ENCODE peak calls at places on chromosomes 1 and 21, in four cellular contexts. G is GM12878, X is K562, A is HL-60. H is an unnamed sample.

GRCh38 chr1:115507256-115507589 is 134.5 kb upstream of the VANGL1 start:
- DNase-seq in G (no peak), X (no peak), A (no peak), H (no peak)

GRCh38 chr21:38486221-38486620 is 12.1 kb downstream of the ERG start:
- DNase-seq in G (no peak), X (no peak), A (no peak), H (no peak)

GRCh38 chr1:31951276-31951675 is 13.1 kb upstream of the PTP4A2 start:
- DNase-seq in G (no peak), X (no peak), A (no peak), H (no peak)

GRCh38 chr1:55572878-55573734 is 357.9 kb upstream of the USP24 start:
- DNase-seq in G (no peak), X (no peak), A (no peak), H (no peak)

GRCh38 chr1:184160236-184160635 is 108.7 kb downstream of the TSEN15 start:
- DNase-seq in G (peak; percentile 36), X (no peak), A (no peak), H (no peak)

GRCh38 chr1:7046891-7047290 is 261.6 kb downstream of the CAMTA1 start:
- DNase-seq in G (no peak), X (no peak), A (no peak), H (no peak)

GRCh38 chr1:163035791-163036249 is 33.3 kb upstream of the RGS4 start:
- DNase-seq in G (no peak), X (no peak), A (no peak), H (no peak)

GRCh38 chr1:40592107-40592773 is 60.8 kb downstream of the ZNF684 start:
- DNase-seq in G (no peak), X (no peak), A (no peak), H (no peak)

GRCh38 chr1:34131396-34132160 is 33.5 kb downstream of the CSMD2 start:
- DNase-seq in G (no peak), X (no peak), A (no peak), H (no peak)

GRCh38 chr1:27569088-27569459 is 34.9 kb downstream of the AHDC1 start:
- DNase-seq in G (no peak), X (no peak), A (no peak), H (no peak)
- TF ChIP-seq SPI1 in G (no peak), X (no peak), A (no peak), H (no peak)

GRCh38 chr1:24641646-24642151 is 1.4 kb upstream of the SRRM1 start:
- DNase-seq in G (no peak), X (peak; percentile 44), A (peak; percentile 58), H (no peak)
- TF ChIP-seq SPI1 in G (no peak), X (no peak), A (no peak), H (peak; percentile 34)

GRCh38 chr21:29477941-29478340 is 179.2 kb downstream of the BACH1 start:
- DNase-seq in G (no peak), X (no peak), A (peak; percentile 33), H (no peak)
- TF ChIP-seq SPI1 in G (no peak), X (no peak), A (no peak), H (no peak)

GRCh38 chr1:58013237-58013636 is 533.3 kb downstream of the OMA1 start:
- DNase-seq in G (no peak), X (no peak), A (no peak), H (no peak)
- TF ChIP-seq SPI1 in G (no peak), X (no peak), A (no peak), H (no peak)

DNA sequence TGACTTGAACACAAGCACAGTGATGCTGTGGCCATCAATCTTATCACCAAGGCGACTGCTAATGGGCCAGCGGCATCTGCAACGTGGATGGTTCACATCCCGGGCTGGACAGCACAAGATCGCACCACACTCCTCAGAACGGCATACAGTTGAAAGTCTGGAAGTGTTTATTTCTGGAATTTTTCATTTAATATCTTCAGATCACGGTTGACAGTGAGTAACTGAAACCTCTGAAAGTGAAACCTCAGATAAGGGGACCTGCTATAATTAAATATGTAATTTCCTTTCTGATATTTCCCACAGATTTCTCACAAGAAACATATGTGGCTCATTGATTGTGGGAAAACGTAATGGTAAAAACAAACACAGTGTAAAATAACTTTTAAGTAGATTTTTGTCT is 83.7 kb downstream of the POFUT2 start:
- DNase-seq in G (no peak), X (no peak), A (no peak), H (no peak)
- TF ChIP-seq SPI1 in G (no peak), X (no peak), A (no peak), H (no peak)

DNA sequence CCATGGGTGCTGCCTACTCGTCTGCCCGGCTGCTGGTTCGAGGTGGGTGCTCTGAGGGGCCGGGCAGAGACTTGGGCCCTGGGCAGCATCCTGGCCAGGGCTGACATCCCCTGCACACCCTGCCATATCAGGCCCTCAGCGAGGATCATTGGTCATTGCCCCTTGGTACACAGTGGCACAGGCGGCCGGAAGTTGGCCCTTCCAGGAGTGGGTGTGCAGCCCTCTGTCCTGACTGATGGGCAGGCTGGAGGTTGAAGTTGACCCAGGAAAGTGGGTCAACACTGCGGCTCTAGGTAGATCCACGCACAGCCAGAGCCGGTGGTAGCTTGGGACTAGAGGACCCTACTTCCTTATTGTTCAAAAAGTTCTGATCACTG is 72.9 kb downstream of the TRIM11 start:
- DNase-seq in G (no peak), X (no peak), A (no peak), H (no peak)
- TF ChIP-seq SPI1 in G (no peak), X (no peak), A (no peak), H (no peak)

DNA sequence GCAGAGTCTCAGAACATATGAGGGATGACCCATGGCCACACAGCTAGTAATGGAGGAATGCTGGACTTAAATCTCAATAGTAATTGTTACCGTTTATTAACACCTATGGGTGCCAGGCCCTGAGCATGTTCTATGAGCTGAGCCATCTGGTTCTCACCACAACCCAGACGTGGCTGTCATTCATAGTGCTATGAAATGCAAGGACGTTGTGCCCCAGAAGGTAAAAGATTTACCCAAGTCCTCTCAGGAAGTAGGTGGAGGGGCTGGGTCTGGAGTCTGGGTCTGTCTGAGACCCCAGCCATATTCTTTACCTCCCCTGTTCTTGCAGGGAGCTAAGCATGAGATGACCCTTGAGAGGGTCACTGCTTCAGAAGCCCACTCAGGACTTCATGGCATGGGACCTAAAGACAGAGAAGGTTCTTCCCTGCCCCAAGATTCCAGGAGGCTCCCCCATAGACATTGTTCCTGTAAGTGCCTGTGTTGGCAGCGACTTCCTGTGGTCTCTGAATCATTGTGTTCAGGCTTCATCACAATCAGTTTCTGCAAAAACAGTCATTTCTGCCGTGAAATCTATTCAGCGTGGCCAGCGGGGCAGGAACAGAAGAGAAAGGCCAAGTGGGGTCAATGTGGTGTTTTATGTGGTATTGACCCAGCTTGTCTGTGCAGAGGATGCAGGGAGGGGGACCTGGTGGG is 475.4 kb downstream of the PTPRU start:
- DNase-seq in G (peak; percentile 30), X (no peak), A (no peak), H (no peak)
- TF ChIP-seq SPI1 in G (peak; percentile 17), X (no peak), A (no peak), H (no peak)

DNA sequence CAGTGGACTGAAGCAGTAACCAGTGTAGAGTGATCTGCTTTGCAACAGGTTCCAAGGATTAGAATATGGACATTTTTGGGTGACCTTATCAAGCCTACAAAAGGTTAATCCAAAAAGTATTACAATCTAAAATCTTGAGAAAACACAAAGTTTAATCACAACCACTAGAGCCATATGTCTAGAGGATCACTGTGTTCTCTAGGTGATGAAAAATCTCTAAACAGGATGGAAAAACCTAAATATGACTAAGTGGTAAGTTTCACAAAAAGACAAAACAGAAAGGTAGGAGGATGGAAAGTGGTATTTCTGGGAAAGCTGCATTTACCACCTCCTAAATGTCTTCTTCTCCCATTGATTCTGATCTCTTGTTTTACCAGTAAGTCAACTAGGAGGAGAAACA is 411.1 kb upstream of the CXADR start:
- DNase-seq in G (no peak), X (no peak), A (no peak), H (no peak)
- TF ChIP-seq SPI1 in G (no peak), X (no peak), A (no peak), H (no peak)

H was measured in GM12891.